ENCODE peak calls at places on chromosomes 16 and 17, in seven cellular contexts. X, C, K, P, H, J and A are unnamed samples.

GRCh38 chr17:79942591-79943353 is 92.9 kb downstream of the TBC1D16 start:
- DNase-seq in P (no peak), C (no peak), H (peak), J (peak), X (no peak), K (no peak), A (peak)

GRCh38 chr16:64730261-64730660 is 391.6 kb downstream of the CDH11 start:
- DNase-seq in H (no peak), K (no peak), X (no peak), P (no peak), J (no peak), C (no peak), A (no peak)

GRCh38 chr17:42313389-42313772 is 25.1 kb downstream of the STAT5A start:
- DNase-seq in J (no peak), P (no peak), C (no peak), H (no peak), K (no peak), X (no peak), A (no peak)

GRCh38 chr16:49158029-49158642 is 123.5 kb downstream of the CBLN1 start:
- DNase-seq in K (peak), X (peak), P (peak), H (peak), J (no peak), C (no peak), A (no peak)

GRCh38 chr17:512926-513325 is 160.3 kb upstream of the RPH3AL start:
- DNase-seq in C (no peak), P (no peak), H (no peak), K (no peak), J (peak), X (no peak), A (no peak)

GRCh38 chr17:10879110-10879509 is 41.2 kb upstream of the PIRT start:
- DNase-seq in P (no peak), H (peak), C (no peak), K (peak), X (no peak), J (no peak), A (no peak)

GRCh38 chr17:79771276-79771675 is 6.7 kb upstream of the CBX2 start:
- DNase-seq in P (no peak), H (no peak), C (no peak), J (no peak), X (no peak), K (no peak), A (no peak)

GRCh38 chr17:83067718-83068261 is 11.6 kb upstream of the METRNL start:
- DNase-seq in P (no peak), H (peak), K (no peak), X (no peak), C (no peak), J (peak), A (no peak)

GRCh38 chr16:24826096-24826690 is 19.6 kb upstream of the SLC5A11 start:
- DNase-seq in X (no peak), H (no peak), K (no peak), C (no peak), J (no peak), P (no peak), A (no peak)

GRCh38 chr17:27946521-27946920 is 53.4 kb upstream of the LYRM9 start:
- DNase-seq in X (no peak), C (no peak), J (no peak), P (no peak), H (no peak), K (peak), A (no peak)

GRCh38 chr17:58219789-58220183 is 731 bp upstream of the MKS1 start:
- DNase-seq in X (no peak), C (no peak), P (no peak), K (peak), H (no peak), J (no peak), A (no peak)

GRCh38 chr17:37530420-37530819 is 40.7 kb downstream of the DUSP14 start:
- DNase-seq in J (no peak), H (no peak), P (no peak), X (no peak), C (no peak), K (no peak), A (no peak)

GRCh38 chr16:27317320-27317719 is 3.5 kb downstream of the IL4R start:
- DNase-seq in X (no peak), H (peak), P (no peak), C (no peak), J (peak), K (no peak), A (no peak)

GRCh38 chr16:86663691-86664517 is 85.6 kb downstream of the FOXL1 start:
- DNase-seq in H (peak), X (no peak), K (peak), J (no peak), C (no peak), P (no peak), A (no peak)

GRCh38 chr17:44077595-44077909 is 7.0 kb downstream of the G6PC3 start:
- DNase-seq in J (no peak), X (no peak), K (peak), C (no peak), H (no peak), P (no peak), A (no peak)

GRCh38 chr17:77882481-77883212 is 75.9 kb upstream of the TNRC6C start:
- DNase-seq in P (peak), J (peak), X (peak), H (peak), C (no peak), K (peak), A (peak)

GRCh38 chr17:55334285-55334684 is 69.5 kb downstream of the HLF start:
- DNase-seq in C (no peak), J (no peak), P (no peak), H (no peak), K (no peak), X (no peak), A (no peak)

GRCh38 chr17:55053855-55054254 is 85.3 kb downstream of the STXBP4 start:
- DNase-seq in X (no peak), H (no peak), P (no peak), K (no peak), C (no peak), J (no peak), A (no peak)

GRCh38 chr16:46658925-46659324 is 30.1 kb downstream of the VPS35 start:
- DNase-seq in K (peak), X (peak), P (peak), J (no peak), H (peak), C (no peak), A (no peak)

GRCh38 chr16:87048038-87048743 is 269.0 kb downstream of the C16orf95 start:
- DNase-seq in K (no peak), J (no peak), P (no peak), H (no peak), X (no peak), C (no peak), A (no peak)

GRCh38 chr17:32264140-32264799 is 1.4 kb upstream of the RHBDL3 start:
- DNase-seq in X (no peak), H (no peak), P (no peak), C (no peak), K (no peak), J (no peak), A (no peak)

GRCh38 chr17:75455896-75456416 is 479 bp upstream of the TMEM94 start:
- DNase-seq in C (no peak), K (no peak), H (no peak), P (no peak), J (no peak), X (no peak), A (no peak)

GRCh38 chr17:57902117-57902799 is 52.4 kb upstream of the MRPS23 start:
- DNase-seq in C (no peak), H (no peak), P (peak), J (no peak), K (no peak), X (peak), A (no peak)

GRCh38 chr17:29698837-29699236 is 76.1 kb upstream of the CORO6 start:
- DNase-seq in H (no peak), P (no peak), C (no peak), J (no peak), K (no peak), X (no peak), A (no peak)

GRCh38 chr17:77830816-77831490 is 127.5 kb upstream of the TNRC6C start:
- DNase-seq in H (no peak), J (peak), C (no peak), X (no peak), K (no peak), P (no peak), A (peak)

GRCh38 chr16:5560084-5560483 is 462.5 kb upstream of the EEF2KMT start:
- DNase-seq in C (no peak), P (no peak), H (peak), K (peak), X (no peak), J (no peak), A (no peak)

GRCh38 chr16:88633684-88634140 is 4.7 kb upstream of the IL17C start:
- DNase-seq in J (no peak), C (no peak), H (peak), P (peak), K (peak), X (peak), A (no peak)

GRCh38 chr17:28904800-28905199 is 1.9 kb upstream of the DHRS13 start:
- DNase-seq in K (no peak), P (no peak), X (no peak), C (no peak), J (no peak), H (no peak), A (no peak)

GRCh38 chr17:36510636-36511035 is 24.0 kb downstream of the MYO19 start:
- DNase-seq in C (no peak), X (no peak), H (no peak), P (no peak), J (no peak), K (no peak), A (no peak)

GRCh38 chr17:83079340-83079747 is at the start of gene METRNL:
- DNase-seq in J (peak), X (peak), H (peak), C (peak), K (peak), P (peak), A (no peak)

GRCh38 chr17:61460796-61461585 is 8.8 kb downstream of the TBX4 start:
- DNase-seq in K (no peak), J (peak), P (no peak), X (no peak), C (no peak), H (no peak), A (no peak)

GRCh38 chr17:75636381-75637142 is 3.3 kb downstream of the SMIM5 start:
- DNase-seq in J (no peak), C (no peak), X (no peak), K (no peak), P (no peak), H (no peak), A (no peak)

GRCh38 chr16:2985457-2985856 is 5.2 kb upstream of the PKMYT1 start:
- DNase-seq in J (no peak), C (no peak), K (no peak), X (no peak), P (no peak), H (no peak), A (no peak)

GRCh38 chr17:7838291-7839075 is 4.5 kb downstream of the KDM6B start:
- DNase-seq in K (peak), C (no peak), J (peak), H (peak), P (no peak), X (no peak), A (no peak)

GRCh38 chr17:78449983-78450382 is 71.5 kb downstream of the PGS1 start:
- DNase-seq in C (no peak), J (no peak), P (no peak), K (no peak), X (no peak), H (no peak), A (no peak)

GRCh38 chr16:69613283-69614154 is 47.8 kb downstream of the NFAT5 start:
- DNase-seq in P (peak), K (peak), H (peak), J (no peak), C (no peak), X (peak), A (no peak)

GRCh38 chr17:8859029-8859803 is 8.3 kb downstream of the PIK3R6 start:
- DNase-seq in K (peak), H (peak), X (no peak), C (peak), J (no peak), P (no peak), A (no peak)

GRCh38 chr17:78558181-78558850 is 18.9 kb downstream of the DNAH17 start:
- DNase-seq in J (no peak), H (peak), K (peak), C (no peak), X (no peak), P (no peak), A (no peak)

GRCh38 chr17:42647778-42648177 is 11.3 kb upstream of the TUBG2 start:
- DNase-seq in J (no peak), H (no peak), X (no peak), C (no peak), P (no peak), K (no peak), A (no peak)

GRCh38 chr17:40177275-40177874 is at the start of gene RAPGEFL1:
- DNase-seq in X (peak), C (peak), K (no peak), P (peak), H (peak), J (peak), A (peak)

DNA sequence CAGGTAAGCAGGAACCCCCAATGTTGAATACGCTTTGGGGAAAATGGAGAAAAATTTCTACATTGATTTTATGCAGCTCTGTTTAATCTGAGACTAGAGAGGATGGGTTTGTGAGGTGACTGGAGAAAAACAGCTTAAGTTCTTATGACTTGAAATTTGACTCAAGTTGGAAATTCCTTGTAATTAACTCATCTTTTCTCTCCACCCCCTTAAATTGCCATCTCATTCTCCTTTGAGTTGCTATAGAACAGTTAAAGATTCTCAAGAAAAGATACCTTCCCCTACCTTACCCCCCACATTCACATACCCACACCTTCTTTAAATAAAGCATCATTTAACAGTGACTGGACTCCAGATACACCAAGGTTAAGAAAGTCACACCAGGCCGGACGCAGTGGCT is 24.2 kb downstream of the ZNRF1 start:
- DNase-seq in H (no peak), P (no peak), X (no peak), K (no peak), C (no peak), J (no peak), A (no peak)
- TF ChIP-seq CTCF in H (no peak), P (no peak), X (no peak), K (no peak), C (no peak), J (no peak), A (no peak)

GRCh38 chr16:89704281-89704680 is 2.8 kb upstream of the SPATA2L start:
- DNase-seq in P (no peak), K (peak), J (no peak), H (no peak), C (no peak), X (no peak), A (no peak)
- TF ChIP-seq CTCF in P (no peak), K (no peak), J (no peak), H (no peak), C (no peak), X (no peak), A (no peak)

GRCh38 chr16:9053006-9053601 is 38.3 kb upstream of the HAPSTR1 start:
- DNase-seq in C (no peak), J (peak), H (peak), K (peak), P (peak), X (no peak), A (no peak)

GRCh38 chr16:9047689-9048301 is 43.6 kb upstream of the HAPSTR1 start:
- DNase-seq in X (no peak), H (peak), P (peak), C (peak), J (peak), K (peak), A (peak)

GRCh38 chr16:9049241-9049640 is 42.2 kb upstream of the HAPSTR1 start:
- DNase-seq in J (no peak), P (no peak), X (no peak), H (no peak), C (no peak), K (no peak), A (no peak)

GRCh38 chr16:9048302-9048700 is 43.1 kb upstream of the HAPSTR1 start:
- DNase-seq in H (no peak), P (no peak), J (no peak), C (no peak), K (no peak), X (no peak), A (no peak)

GRCh38 chr16:9050102-9050830 is 41.2 kb upstream of the HAPSTR1 start:
- DNase-seq in C (no peak), J (no peak), K (peak), P (no peak), X (no peak), H (peak), A (no peak)
- TF ChIP-seq CTCF in C (no peak), J (no peak), K (peak), P (no peak), X (peak), H (peak), A (no peak)

GRCh38 chr17:64133546-64134215 is 3.7 kb upstream of the ERN1 start:
- DNase-seq in C (no peak), J (no peak), K (peak), X (peak), H (peak), P (peak), A (no peak)
- TF ChIP-seq CTCF in C (peak), J (peak), K (peak), X (peak), H (peak), P (peak), A (peak)

GRCh38 chr16:1451702-1452392 is 7.5 kb upstream of the CCDC154 start:
- DNase-seq in H (no peak), J (no peak), K (no peak), C (no peak), P (no peak), X (no peak), A (no peak)
- TF ChIP-seq CTCF in H (no peak), J (no peak), K (no peak), C (no peak), P (no peak), X (no peak), A (no peak)

GRCh38 chr16:15485175-15485574 is 50.8 kb downstream of the BMERB1 start:
- DNase-seq in C (no peak), K (no peak), X (no peak), H (no peak), J (no peak), P (no peak), A (no peak)

GRCh38 chr16:15489016-15489415 is 54.6 kb downstream of the BMERB1 start:
- DNase-seq in H (no peak), P (no peak), C (no peak), K (no peak), X (no peak), J (no peak), A (no peak)

GRCh38 chr16:15490123-15490711 is 55.8 kb downstream of the BMERB1 start:
- DNase-seq in K (no peak), X (no peak), C (no peak), H (no peak), P (no peak), J (no peak), A (no peak)

GRCh38 chr16:15486661-15487060 is 52.3 kb downstream of the BMERB1 start:
- DNase-seq in J (no peak), X (no peak), H (no peak), C (no peak), K (no peak), P (no peak), A (no peak)

GRCh38 chr16:15487336-15488284 is 53.2 kb downstream of the BMERB1 start:
- DNase-seq in X (no peak), J (no peak), C (no peak), P (no peak), H (peak), K (no peak), A (no peak)
- TF ChIP-seq CTCF in X (no peak), J (no peak), C (no peak), P (no peak), H (no peak), K (no peak), A (no peak)

DNA sequence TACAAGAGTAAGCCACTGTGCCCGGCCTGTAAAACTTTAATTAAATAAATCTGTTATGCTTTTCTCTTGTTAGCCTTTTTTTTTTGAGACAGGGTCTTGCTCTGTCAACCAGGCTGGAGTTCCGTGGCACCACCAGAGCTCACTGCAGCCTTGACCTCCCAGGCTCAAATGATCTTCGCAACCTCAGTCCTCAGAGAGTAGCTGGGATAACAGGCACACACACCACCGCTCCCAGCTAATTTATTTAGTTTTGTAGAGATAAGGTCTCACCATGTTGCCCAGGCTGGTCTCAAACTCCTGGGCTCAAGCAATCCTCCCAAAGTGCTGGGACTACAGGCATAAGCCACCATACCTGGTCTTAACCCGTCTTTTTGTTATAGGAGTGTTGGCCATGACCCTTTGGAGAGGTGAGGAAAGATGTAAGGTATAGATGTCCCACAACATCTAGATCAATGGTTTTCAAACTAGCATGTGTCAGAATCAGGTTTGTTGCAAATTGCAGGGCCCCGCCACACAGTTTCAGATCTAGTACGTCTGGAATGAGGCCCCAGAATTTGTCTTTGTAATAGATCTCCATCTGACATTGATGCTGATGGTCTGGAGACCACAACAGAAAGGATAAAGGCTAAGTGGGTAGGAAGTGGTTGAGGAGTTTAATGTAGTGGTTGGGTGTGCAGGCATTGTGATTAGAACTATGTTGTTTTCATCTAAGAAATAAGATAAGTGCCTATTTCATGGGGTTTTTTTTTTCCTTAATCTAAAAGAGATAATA is 4.3 kb upstream of the GGA2 start:
- DNase-seq in J (no peak), P (no peak), C (no peak), K (no peak), X (no peak), H (peak), A (no peak)
- TF ChIP-seq CTCF in J (no peak), P (no peak), C (no peak), K (no peak), X (no peak), H (no peak), A (no peak)

DNA sequence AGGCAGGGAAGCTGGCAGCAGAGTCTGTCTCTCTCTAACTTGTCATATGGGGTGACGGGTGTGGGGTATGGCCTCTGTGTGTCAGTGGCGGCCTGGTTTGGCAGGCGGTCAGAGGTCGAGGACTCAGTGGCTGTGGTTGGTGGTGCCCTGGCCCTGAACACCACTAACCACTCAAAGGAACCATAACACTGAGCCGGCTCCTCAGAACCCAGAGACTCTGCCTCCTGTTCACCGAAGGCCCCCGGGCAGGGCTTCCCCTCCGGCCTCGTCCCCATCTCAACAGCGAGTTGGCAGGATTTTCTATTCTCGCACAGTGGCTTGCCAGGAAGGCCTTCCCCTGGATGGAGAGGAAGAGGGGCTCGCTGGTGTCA is 638 bp downstream of the P2RX1 start:
- DNase-seq in X (no peak), P (no peak), J (no peak), H (peak), K (peak), C (no peak), A (no peak)
- TF ChIP-seq CTCF in X (no peak), P (no peak), J (no peak), H (no peak), K (no peak), C (no peak), A (no peak)